ENCODE peak calls at places on chromosome 19, in nine cellular contexts. N, R, M, Q, E, A, K, S and B are unnamed samples.
A peak's percentile ranks its signal among the peaks of the same experiment; 100 is the strongest.

GRCh38 chr19:14333101-14333871 is 48.0 kb upstream of the ADGRE5 start:
- DNase-seq in K (no peak), Q (no peak), S (no peak), A (no peak), M (peak; percentile 30), E (no peak), N (no peak), R (peak; percentile 36), B (peak; percentile 67)

GRCh38 chr19:54434862-54435174 is 14.2 kb upstream of the LENG8 start:
- DNase-seq in N (no peak), A (no peak), M (no peak), Q (no peak), R (no peak), S (no peak), E (no peak), K (no peak), B (peak; percentile 68)

GRCh38 chr19:51181913-51182419 is 39.9 kb downstream of the SIGLEC7 start:
- DNase-seq in R (no peak), S (no peak), K (no peak), A (no peak), E (no peak), Q (no peak), N (no peak), M (no peak), B (no peak)

GRCh38 chr19:6065685-6066365 is 44.5 kb downstream of the RFX2 start:
- DNase-seq in R (peak; percentile 85), K (peak; percentile 69), M (peak; percentile 17), S (no peak), Q (no peak), E (no peak), N (peak; percentile 72), A (no peak), B (no peak)

GRCh38 chr19:45822716-45823115 is 7.6 kb upstream of the RSPH6A start:
- DNase-seq in K (no peak), R (no peak), N (no peak), E (no peak), A (no peak), Q (no peak), M (no peak), S (no peak), B (no peak)

GRCh38 chr19:29176981-29177754 is 35.8 kb downstream of the UQCRFS1 start:
- DNase-seq in R (no peak), N (no peak), Q (no peak), E (no peak), A (no peak), K (no peak), M (no peak), S (no peak), B (no peak)

GRCh38 chr19:57947419-57948134 is at the start of gene ZNF256:
- DNase-seq in S (peak; percentile 70), N (peak; percentile 79), K (peak; percentile 95), E (peak; percentile 78), R (peak; percentile 97), Q (peak; percentile 74), A (peak; percentile 97), M (peak; percentile 97), B (peak; percentile 97)

GRCh38 chr19:30062331-30063183 is 120.5 kb downstream of the URI1 start:
- DNase-seq in S (no peak), M (no peak), A (no peak), N (no peak), Q (no peak), R (no peak), K (no peak), E (no peak), B (no peak)

GRCh38 chr19:55633866-55634265 is 6.9 kb upstream of the ZNF580 start:
- DNase-seq in M (peak; percentile 74), E (no peak), S (no peak), Q (no peak), N (no peak), A (no peak), K (no peak), R (no peak), B (peak; percentile 40)

GRCh38 chr19:23273022-23273593 is 22.9 kb upstream of the ZNF724 start:
- DNase-seq in Q (no peak), M (no peak), K (no peak), A (no peak), S (no peak), N (peak; percentile 23), E (no peak), R (no peak), B (no peak)

GRCh38 chr19:31351212-31352193 is 2.3 kb upstream of the TSHZ3 start:
- DNase-seq in M (peak; percentile 78), Q (no peak), E (no peak), K (no peak), N (no peak), S (no peak), A (peak; percentile 82), R (peak; percentile 80), B (peak; percentile 82)

GRCh38 chr19:47414469-47414868 is 4.9 kb downstream of the MEIS3 start:
- DNase-seq in N (no peak), Q (no peak), S (no peak), E (no peak), M (no peak), A (no peak), K (no peak), R (no peak), B (no peak)

GRCh38 chr19:52988506-52988905 is 25.2 kb upstream of the ERVV-1 start:
- DNase-seq in N (no peak), M (no peak), R (no peak), A (no peak), E (no peak), Q (no peak), K (no peak), S (no peak), B (no peak)

GRCh38 chr19:4829001-4829712 is 2.4 kb downstream of the TICAM1 start:
- DNase-seq in K (no peak), R (no peak), E (no peak), S (no peak), A (no peak), N (no peak), M (no peak), Q (no peak), B (no peak)

GRCh38 chr19:12788682-12789097 is 2.6 kb upstream of the JUNB start:
- DNase-seq in M (peak; percentile 81), R (peak; percentile 85), Q (no peak), K (peak; percentile 87), E (no peak), N (no peak), S (no peak), A (peak; percentile 94), B (peak; percentile 94)

GRCh38 chr19:5170329-5170745 is 170.3 kb downstream of the PTPRS start:
- DNase-seq in S (no peak), Q (no peak), R (no peak), E (no peak), A (no peak), K (no peak), M (no peak), N (peak; percentile 24), B (peak; percentile 65)

GRCh38 chr19:6639439-6639838 is 30.5 kb downstream of the TNFSF14 start:
- DNase-seq in R (peak; percentile 50), Q (no peak), E (no peak), N (no peak), A (no peak), M (no peak), K (no peak), S (no peak), B (no peak)

GRCh38 chr19:35029737-35030256 is 473 bp upstream of the SCN1B start:
- DNase-seq in M (no peak), N (no peak), K (no peak), A (no peak), R (peak; percentile 12), Q (no peak), S (no peak), E (no peak), B (peak; percentile 55)
- H3K4me3 ChIP-seq in M (peak overlapping the region; percentile 45), N (no peak overlapping the region), K (peak overlapping the region; percentile 37), A (peak overlapping the region; percentile 57), R (peak overlapping the region; percentile 69), Q (peak overlapping the region; percentile 55), S (peak overlapping the region; percentile 59), E (peak overlapping the region; percentile 49), B (peak overlapping the region; percentile 90)

GRCh38 chr19:41186971-41187883 is 5.8 kb upstream of the CYP2S1 start:
- DNase-seq in K (no peak), N (no peak), S (no peak), M (no peak), A (no peak), R (no peak), E (no peak), Q (no peak), B (no peak)
- H3K4me3 ChIP-seq in K (no peak overlapping the region), N (no peak overlapping the region), S (no peak overlapping the region), M (no peak overlapping the region), A (no peak overlapping the region), R (no peak overlapping the region), E (no peak overlapping the region), Q (no peak overlapping the region), B (no peak overlapping the region)

DNA sequence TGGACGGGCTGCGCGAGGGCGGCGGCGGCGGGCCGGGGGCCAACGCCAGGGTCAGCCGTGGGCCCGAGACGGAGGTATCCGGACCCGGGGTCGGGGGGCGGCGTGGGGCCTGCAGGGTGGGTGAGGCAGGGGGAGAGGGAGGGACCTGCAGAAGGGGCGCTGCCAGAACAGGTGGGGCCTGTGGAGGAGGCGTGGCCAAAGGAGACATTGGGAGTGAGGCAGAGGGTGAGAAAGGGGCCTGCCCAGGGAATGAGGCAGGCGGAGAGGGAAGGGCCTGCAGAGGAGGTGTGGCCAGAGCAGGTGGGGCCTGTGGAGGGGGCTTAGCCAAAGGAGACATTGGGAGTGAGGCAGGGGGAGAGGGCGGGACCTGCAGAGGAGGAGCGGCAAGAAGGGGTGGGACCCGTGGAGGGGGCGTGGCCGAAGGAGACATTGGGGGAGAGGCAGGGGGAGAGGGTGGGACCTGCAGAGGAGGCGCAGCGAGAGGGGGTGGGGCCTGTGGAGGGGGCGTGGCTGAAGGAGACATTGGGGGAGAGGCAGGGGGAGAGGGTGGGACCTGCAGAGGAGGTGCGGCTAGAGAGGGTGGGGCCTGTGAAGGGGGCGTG is 4.2 kb downstream of the PRR36 start:
- DNase-seq in R (peak; percentile 37), E (no peak), M (peak; percentile 54), Q (no peak), A (no peak), S (no peak), K (no peak), N (peak; percentile 76), B (peak; percentile 87)
- H3K4me3 ChIP-seq in R (peak overlapping the region; percentile 43), E (peak overlapping the region; percentile 44), M (peak overlapping the region; percentile 48), Q (peak overlapping the region; percentile 33), A (peak overlapping the region; percentile 46), S (peak overlapping the region; percentile 51), K (peak overlapping the region; percentile 41), N (no peak overlapping the region), B (peak overlapping the region; percentile 29)

GRCh38 chr19:49167857-49168409 is 10.3 kb downstream of the TRPM4 start:
- DNase-seq in R (no peak), A (no peak), E (no peak), S (no peak), K (no peak), N (no peak), M (no peak), Q (no peak), B (no peak)

GRCh38 chr19:49168421-49168820 is 10.8 kb downstream of the TRPM4 start:
- DNase-seq in K (no peak), S (no peak), E (no peak), N (no peak), A (no peak), Q (no peak), R (no peak), M (no peak), B (no peak)

GRCh38 chr19:49165111-49165750 is 7.6 kb downstream of the TRPM4 start:
- DNase-seq in K (no peak), Q (no peak), E (no peak), S (no peak), M (no peak), N (no peak), A (no peak), R (no peak), B (no peak)

GRCh38 chr19:49161987-49162386 is 4.4 kb downstream of the TRPM4 start:
- DNase-seq in M (no peak), E (no peak), N (no peak), K (no peak), Q (no peak), S (no peak), A (no peak), R (peak; percentile 29), B (no peak)

GRCh38 chr19:49165865-49166301 is 8.3 kb downstream of the TRPM4 start:
- DNase-seq in A (no peak), R (no peak), Q (no peak), E (no peak), N (no peak), K (no peak), S (no peak), M (no peak), B (no peak)
- H3K4me3 ChIP-seq in A (no peak overlapping the region), R (no peak overlapping the region), Q (no peak overlapping the region), E (no peak overlapping the region), N (no peak overlapping the region), K (no peak overlapping the region), S (no peak overlapping the region), M (no peak overlapping the region), B (no peak overlapping the region)